ENCODE peak calls at places on chromosome 16, in five cellular contexts. R, J, Y, Q and W are unnamed samples. For H3K27me3 and H3K4me1, the result is how much of the 10 kb centered on the place peaks cover.

GRCh38 chr16:71520550-71520949 is 5.7 kb upstream of the CHST4 start:
- DNase-seq in J (peak), Q (no peak), Y (no peak), R (no peak), W (no peak)

GRCh38 chr16:71781741-71782140 is 26.9 kb downstream of the AP1G1 start:
- DNase-seq in Y (no peak), R (no peak), Q (no peak), J (peak), W (no peak)

GRCh38 chr16:79980650-79981521 is 380.3 kb upstream of the MAF start:
- DNase-seq in Y (no peak), R (no peak), J (no peak), Q (no peak), W (no peak)

GRCh38 chr16:52573365-52574104 is 26.6 kb upstream of the TOX3 start:
- DNase-seq in Y (no peak), R (no peak), J (no peak), Q (no peak), W (no peak)

GRCh38 chr16:50428742-50429141 is 60.0 kb upstream of the BRD7 start:
- DNase-seq in Q (no peak), J (no peak), Y (no peak), R (no peak), W (no peak)

GRCh38 chr16:46743232-46743719 is 4.9 kb downstream of the MYLK3 start:
- DNase-seq in Y (peak), R (no peak), Q (no peak), J (peak), W (no peak)

GRCh38 chr16:30132591-30132990 is 9.6 kb upstream of the MAPK3 start:
- DNase-seq in R (no peak), J (no peak), Y (no peak), Q (no peak), W (no peak)

GRCh38 chr16:74052006-74052405 is 244.6 kb upstream of the PSMD7 start:
- DNase-seq in Y (no peak), Q (no peak), J (peak), R (no peak), W (no peak)

GRCh38 chr16:70586731-70587130 is 59.6 kb upstream of the IL34 start:
- DNase-seq in Y (no peak), R (no peak), J (no peak), Q (no peak), W (no peak)

GRCh38 chr16:48494742-48495141 is 109.5 kb upstream of the SIAH1 start:
- DNase-seq in J (no peak), Q (no peak), Y (no peak), R (no peak), W (no peak)

GRCh38 chr16:65409505-65409904 is 287.6 kb upstream of the CDH11 start:
- DNase-seq in R (no peak), J (no peak), Y (no peak), Q (no peak), W (no peak)

GRCh38 chr16:69069504-69069903 is 35.9 kb upstream of the HAS3 start:
- DNase-seq in J (peak), Q (no peak), Y (no peak), R (no peak), W (no peak)

GRCh38 chr16:23650674-23651073 is 9.4 kb downstream of the DCTN5 start:
- DNase-seq in Q (no peak), R (no peak), Y (no peak), J (no peak), W (no peak)

GRCh38 chr16:53504161-53504663 is 1.2 kb upstream of the AKTIP start:
- DNase-seq in R (peak), J (peak), Q (no peak), Y (peak), W (peak)

GRCh38 chr16:48052731-48053130 is 103.1 kb downstream of the ABCC12 start:
- DNase-seq in R (no peak), Q (no peak), Y (no peak), J (no peak), W (no peak)

GRCh38 chr16:30113711-30114333 is 485 bp upstream of the GDPD3 start:
- DNase-seq in J (no peak), R (no peak), Q (no peak), Y (no peak), W (no peak)

GRCh38 chr16:85618509-85618908 is 5.4 kb downstream of the GSE1 start:
- DNase-seq in J (no peak), R (no peak), Q (no peak), Y (no peak), W (no peak)

GRCh38 chr16:23302045-23302956 is at the start of gene SCNN1B:
- DNase-seq in Y (peak), R (no peak), J (peak), Q (no peak), W (no peak)

GRCh38 chr16:2475413-2476344 is 752 bp downstream of the TBC1D24 start:
- DNase-seq in J (peak), R (no peak), Y (no peak), Q (no peak), W (no peak)

GRCh38 chr16:59573528-59574271 is 839.6 kb upstream of the GOT2 start:
- DNase-seq in J (no peak), Y (no peak), Q (no peak), R (no peak), W (no peak)

GRCh38 chr16:10662212-10662611 is 32.5 kb downstream of the TEKT5 start:
- DNase-seq in Q (no peak), Y (no peak), R (no peak), J (no peak), W (no peak)

GRCh38 chr16:69796285-69797118 is 34.4 kb downstream of the WWP2 start:
- DNase-seq in Q (peak), R (no peak), J (peak), Y (no peak), W (no peak)

GRCh38 chr16:49120631-49121030 is 161.0 kb downstream of the CBLN1 start:
- DNase-seq in Q (no peak), J (no peak), R (no peak), Y (no peak), W (no peak)

GRCh38 chr16:27332105-27332504 is 18.3 kb downstream of the IL4R start:
- DNase-seq in Q (no peak), J (no peak), Y (no peak), R (no peak), W (no peak)

GRCh38 chr16:4837733-4838501 is 9.2 kb downstream of the GLYR1 start:
- DNase-seq in Q (no peak), J (no peak), R (no peak), Y (no peak), W (no peak)

GRCh38 chr16:85350973-85351372 is 238.7 kb upstream of the CIBAR2 start:
- DNase-seq in Q (peak), R (peak), Y (peak), J (no peak), W (peak)

GRCh38 chr16:4261557-4262172 is 11.2 kb downstream of the TFAP4 start:
- DNase-seq in J (peak), Q (peak), Y (peak), R (no peak), W (peak)

GRCh38 chr16:30041841-30042240 is 10.8 kb upstream of the TLCD3B start:
- DNase-seq in Y (no peak), J (peak), R (no peak), Q (no peak), W (no peak)

GRCh38 chr16:5793556-5793955 is 696.0 kb upstream of the EEF2KMT start:
- DNase-seq in R (no peak), Q (no peak), Y (no peak), J (no peak), W (no peak)

GRCh38 chr16:74297296-74297665 is 667 bp downstream of the PSMD7 start:
- DNase-seq in Q (no peak), Y (no peak), R (peak), J (peak), W (peak)

GRCh38 chr16:50839920-50840729 is 98.2 kb downstream of the CYLD start:
- DNase-seq in R (no peak), Q (no peak), Y (no peak), J (no peak), W (no peak)

GRCh38 chr16:62038646-62039045 is 2.4 kb upstream of the CDH8 start:
- DNase-seq in Y (no peak), J (no peak), R (no peak), Q (no peak), W (no peak)

GRCh38 chr16:62035115-62036092 is 834 bp downstream of the CDH8 start:
- DNase-seq in R (no peak), J (peak), Q (no peak), Y (no peak), W (no peak)

GRCh38 chr16:62038225-62038624 is 2.0 kb upstream of the CDH8 start:
- DNase-seq in Q (no peak), Y (no peak), J (no peak), R (no peak), W (no peak)

GRCh38 chr16:62036101-62036806 is at the start of gene CDH8:
- DNase-seq in J (peak), Q (no peak), Y (no peak), R (no peak), W (no peak)

GRCh38 chr16:62036807-62037135 is 533 bp upstream of the CDH8 start:
- DNase-seq in Q (no peak), Y (no peak), R (no peak), J (no peak), W (no peak)
- H3K27me3 ChIP-seq in Q (under half), Y (half or more), R (under half), J (under half), W (under half)

GRCh38 chr16:83960521-83961249 is 7.4 kb upstream of the NECAB2 start:
- DNase-seq in Y (no peak), Q (no peak), J (no peak), R (no peak), W (no peak)

GRCh38 chr16:83959621-83960434 is 6.8 kb downstream of the OSGIN1 start:
- DNase-seq in Q (no peak), R (no peak), Y (peak), J (no peak), W (peak)

GRCh38 chr16:83958137-83958810 is 5.2 kb downstream of the OSGIN1 start:
- DNase-seq in Y (no peak), Q (no peak), R (no peak), J (peak), W (no peak)

GRCh38 chr16:83957296-83957855 is 4.3 kb downstream of the OSGIN1 start:
- DNase-seq in Q (no peak), R (no peak), Y (no peak), J (no peak), W (no peak)

DNA sequence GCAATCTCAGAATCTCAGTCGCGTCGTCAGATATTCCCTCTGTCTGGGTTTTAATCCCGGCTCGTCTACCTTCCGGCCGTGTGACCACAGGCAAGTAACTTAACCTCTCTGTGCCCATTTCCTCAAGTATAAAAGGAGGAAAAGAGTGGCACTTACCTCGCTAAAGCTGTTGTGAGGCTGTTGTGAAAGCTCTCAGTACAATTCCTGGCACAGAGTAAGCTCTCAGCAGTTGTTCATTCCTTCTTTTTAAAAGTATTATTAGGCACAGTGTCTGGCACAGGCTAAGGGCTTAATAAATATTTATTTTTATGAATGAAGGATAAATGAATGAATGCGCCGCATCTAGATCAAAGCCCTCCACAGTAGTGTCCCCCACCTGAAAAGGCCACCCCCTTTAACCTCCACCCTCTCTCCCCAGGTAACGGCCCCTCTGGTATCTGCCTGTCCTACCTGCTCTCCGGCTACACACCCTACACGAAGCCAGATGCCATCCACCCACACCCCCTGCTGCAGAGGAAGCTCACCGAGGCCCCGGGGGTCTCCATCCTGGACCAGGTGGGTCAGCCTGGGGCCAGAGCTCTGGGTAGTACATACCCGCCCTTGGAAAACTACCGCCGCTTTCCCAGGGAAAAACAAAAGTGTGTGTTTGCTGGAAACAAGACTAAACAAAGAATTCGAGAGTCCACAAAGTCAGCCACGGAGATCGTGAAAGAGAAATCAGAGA is 6.0 kb downstream of the OSGIN1 start:
- DNase-seq in J (peak), Q (no peak), R (no peak), Y (no peak), W (no peak)
- H3K4me1 ChIP-seq in J (under half), Q (under half), R (under half), Y (under half), W (under half)

DNA sequence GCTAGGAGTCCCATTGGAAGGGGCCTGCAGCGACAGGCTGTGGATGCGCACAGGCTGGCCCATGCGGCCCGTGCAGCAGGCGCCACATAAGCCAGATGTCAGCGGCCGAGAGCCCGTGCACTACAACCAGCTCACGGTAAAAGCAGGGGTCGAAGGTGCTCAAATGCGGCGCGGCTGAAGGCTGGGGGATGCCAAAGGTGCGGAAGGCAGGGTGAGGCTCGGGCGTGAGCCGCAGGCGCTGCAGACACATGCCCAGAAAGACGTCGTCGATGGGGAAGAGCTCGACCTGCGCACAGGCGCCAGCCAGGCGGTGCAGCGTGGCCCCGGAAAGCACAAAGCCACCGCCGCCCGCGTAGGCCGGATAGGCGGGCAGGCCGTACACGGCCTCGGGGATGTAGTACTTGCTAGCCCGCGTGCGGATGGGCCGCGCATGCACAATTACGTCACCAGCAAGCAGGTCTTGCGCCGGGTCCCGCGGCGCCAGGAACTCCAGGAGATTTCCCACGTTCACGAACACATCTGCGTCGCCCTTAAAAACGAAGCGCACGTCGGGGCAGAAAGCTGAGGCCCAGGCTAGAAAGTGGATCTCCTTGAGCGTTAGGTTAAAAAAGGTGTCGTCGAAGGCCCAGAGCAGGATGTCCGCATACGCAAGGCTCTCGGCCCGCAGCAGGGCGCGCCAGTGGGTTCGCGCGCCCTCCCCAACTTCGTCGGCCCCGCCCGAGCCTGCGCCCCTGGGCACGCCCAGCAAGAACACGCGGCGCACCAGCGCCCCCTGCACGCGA is 1.3 kb downstream of the B3GNT9 start:
- DNase-seq in J (peak), Y (no peak), Q (no peak), R (no peak), W (no peak)
- H3K27me3 ChIP-seq in J (under half), Y (under half), Q (under half), R (under half), W (under half)

DNA sequence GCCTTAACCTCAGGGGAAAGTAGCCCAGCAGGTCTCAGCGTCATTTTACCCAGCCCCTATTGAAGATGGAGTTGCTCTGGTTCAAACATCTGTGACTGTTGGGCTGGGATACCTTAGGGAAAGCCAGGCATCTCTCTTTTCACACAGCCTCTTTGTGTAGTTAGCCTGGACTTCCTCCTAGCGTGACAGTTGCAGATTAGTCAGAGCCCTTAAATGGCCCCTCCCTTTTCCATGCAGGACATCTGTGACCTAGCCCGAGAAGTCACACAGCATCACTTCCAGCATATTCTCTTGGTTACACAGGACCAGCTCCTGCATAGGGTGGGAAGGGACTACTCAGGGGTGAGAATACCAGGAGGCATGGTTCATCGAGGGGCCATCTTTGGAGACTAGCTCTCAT is 375.0 kb upstream of the RBFOX1 start:
- DNase-seq in R (no peak), Y (no peak), Q (no peak), J (peak), W (no peak)
- H3K4me1 ChIP-seq in R (under half), Y (under half), Q (under half), J (under half), W (under half)

DNA sequence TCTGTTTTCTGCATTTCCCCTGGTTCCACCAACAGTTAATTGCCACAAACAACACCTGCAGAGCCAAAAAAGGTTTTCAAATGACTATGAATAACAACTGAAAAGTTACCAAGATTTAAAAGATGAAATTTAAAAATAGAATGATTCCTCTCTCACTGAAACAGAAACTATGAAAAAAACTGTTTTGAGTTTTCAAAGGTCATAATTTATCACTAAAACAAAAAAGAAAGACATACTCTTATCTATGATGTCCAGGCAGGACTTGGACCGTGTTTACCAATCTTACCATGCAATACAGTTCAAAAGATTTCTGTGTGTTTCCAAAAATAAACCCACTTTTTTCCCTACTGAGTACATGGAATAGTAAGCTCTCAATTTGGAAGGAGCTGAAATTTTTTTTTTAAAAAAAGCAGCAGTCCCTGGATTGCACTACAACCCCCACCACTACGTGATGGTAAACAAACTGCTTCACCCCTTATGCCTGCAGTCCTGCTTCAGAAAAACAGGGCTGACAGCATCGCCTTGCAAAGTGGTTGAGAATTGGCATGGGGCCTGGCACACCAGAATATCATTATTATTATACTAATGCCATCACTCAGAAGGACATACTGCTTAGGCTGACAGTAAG is 8.5 kb downstream of the TXNDC11 start:
- DNase-seq in J (no peak), R (no peak), Y (peak), Q (no peak), W (no peak)
- H3K27me3 ChIP-seq in J (under half), R (under half), Y (under half), Q (under half), W (under half)

DNA sequence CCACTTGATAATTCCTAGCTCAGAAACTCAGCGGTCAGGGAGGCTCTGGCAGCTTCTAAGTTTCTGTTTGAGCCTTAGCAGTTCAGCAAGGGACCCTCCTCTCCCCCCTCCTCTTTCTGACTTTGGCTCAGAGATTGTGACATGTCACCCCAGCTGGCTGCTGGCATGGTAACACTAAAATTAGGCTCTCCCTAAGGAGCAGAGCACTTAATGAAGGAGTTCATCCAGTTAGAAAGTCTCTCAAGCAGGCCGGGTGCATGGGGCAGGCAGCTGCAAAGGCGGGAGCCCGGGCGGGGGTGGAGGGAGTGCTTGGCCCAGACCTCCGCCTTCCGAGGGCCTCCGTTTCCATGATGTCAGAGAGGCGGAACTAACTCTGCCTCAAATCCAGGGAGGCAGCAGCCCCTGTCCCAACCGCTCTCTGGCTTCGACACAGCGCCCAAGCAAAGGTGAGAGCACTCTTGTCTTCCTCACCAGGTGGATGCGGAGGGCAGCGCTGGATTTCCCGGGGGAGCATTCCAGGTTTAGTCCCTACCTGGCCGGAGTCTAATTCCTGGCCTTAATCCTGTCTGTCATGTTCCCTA is 128.0 kb upstream of the PLCG2 start:
- DNase-seq in Q (no peak), R (no peak), J (no peak), Y (peak), W (peak)
- H3K4me1 ChIP-seq in Q (under half), R (under half), J (under half), Y (under half), W (under half)

GRCh38 chr16:89179656-89180315 is 8.2 kb downstream of the CDH15 start:
- DNase-seq in R (no peak), J (no peak), Q (no peak), Y (no peak), W (no peak)

GRCh38 chr16:89176717-89177116 is 5.2 kb downstream of the CDH15 start:
- DNase-seq in R (no peak), Y (no peak), J (no peak), Q (no peak), W (no peak)

GRCh38 chr16:89178453-89179147 is 7.1 kb downstream of the CDH15 start:
- DNase-seq in R (no peak), Q (no peak), J (peak), Y (no peak), W (no peak)

GRCh38 chr16:89177501-89177900 is 6.0 kb downstream of the CDH15 start:
- DNase-seq in R (no peak), Q (no peak), J (no peak), Y (no peak), W (no peak)

DNA sequence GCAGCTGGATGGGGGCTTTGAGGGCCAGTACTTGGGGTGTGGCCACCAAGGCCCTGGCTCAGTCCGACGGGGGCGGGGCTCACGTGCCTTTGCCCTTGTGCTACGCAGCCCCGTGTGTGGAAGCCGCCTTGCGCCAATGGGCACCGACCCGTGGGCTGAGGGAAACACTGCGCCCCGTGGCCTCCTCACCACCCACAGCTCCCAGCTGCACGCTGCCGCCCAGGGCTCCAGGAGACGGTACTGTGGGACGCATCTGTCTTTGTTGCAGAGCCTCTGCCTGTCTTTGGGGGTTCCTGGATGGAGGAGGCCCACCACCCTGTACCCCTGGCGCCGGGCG is 7.6 kb downstream of the CDH15 start:
- DNase-seq in Y (no peak), R (no peak), Q (no peak), J (no peak), W (no peak)
- H3K27me3 ChIP-seq in Y (half or more), R (under half), Q (under half), J (under half), W (under half)